ENCODE peak calls at places on chromosome 19, in six cellular contexts. M is effector memory CD4-positive, alpha-beta T cell; V is ovary; B is body of pancreas; G is heart right ventricle; F is small intestine. Y is an unnamed sample.
A peak's percentile ranks its signal among the peaks of the same experiment; 100 is the strongest.

GRCh38 chr19:38433268-38433733 is at the start of gene RYR1:
- DNase-seq in M (no peak), V (no peak), B (peak; percentile 38), G (peak; percentile 27), F (peak; percentile 6), Y (peak; percentile 47)

GRCh38 chr19:34273121-34273845 is 18.9 kb downstream of the GARRE1 start:
- DNase-seq in M (no peak), V (no peak), B (no peak), G (no peak), F (no peak), Y (no peak)

GRCh38 chr19:48341515-48342413 is 16.4 kb downstream of the EMP3 start:
- DNase-seq in M (no peak), V (no peak), B (no peak), G (no peak), F (no peak), Y (no peak)

GRCh38 chr19:2589441-2589840 is 113.1 kb downstream of the GNG7 start:
- DNase-seq in M (no peak), V (no peak), B (no peak), G (no peak), F (no peak), Y (no peak)

GRCh38 chr19:56174086-56174485 is 1.7 kb upstream of the GALP start:
- DNase-seq in M (no peak), V (no peak), B (no peak), G (no peak), F (no peak), Y (no peak)

GRCh38 chr19:53102701-53103140 is 501 bp downstream of the ZNF160 start:
- DNase-seq in M (peak; percentile 4), V (no peak), B (peak; percentile 18), G (peak; percentile 36), F (peak; percentile 30), Y (peak; percentile 34)

GRCh38 chr19:29311391-29311790 is 98.4 kb upstream of the UQCRFS1 start:
- DNase-seq in M (no peak), V (no peak), B (no peak), G (no peak), F (no peak), Y (no peak)

GRCh38 chr19:29845576-29846176 is 33.9 kb downstream of the CCNE1 start:
- DNase-seq in M (peak; percentile 8), V (no peak), B (no peak), G (peak; percentile 11), F (peak; percentile 41), Y (peak; percentile 67)

GRCh38 chr19:29259153-29259552 is 46.2 kb upstream of the UQCRFS1 start:
- DNase-seq in M (no peak), V (no peak), B (no peak), G (no peak), F (no peak), Y (no peak)

GRCh38 chr19:40599331-40600085 is 1.7 kb upstream of the LTBP4 start:
- DNase-seq in M (no peak), V (peak; percentile 57), B (no peak), G (peak; percentile 54), F (no peak), Y (no peak)

GRCh38 chr19:40598918-40599307 is 2.3 kb upstream of the LTBP4 start:
- DNase-seq in M (no peak), V (no peak), B (no peak), G (no peak), F (no peak), Y (no peak)

GRCh38 chr19:40596608-40597328 is 4.4 kb upstream of the LTBP4 start:
- DNase-seq in M (no peak), V (peak; percentile 75), B (peak; percentile 62), G (peak; percentile 52), F (peak; percentile 37), Y (peak; percentile 54)

GRCh38 chr19:40597329-40597838 is 3.8 kb upstream of the LTBP4 start:
- DNase-seq in M (no peak), V (no peak), B (no peak), G (no peak), F (no peak), Y (no peak)

DNA sequence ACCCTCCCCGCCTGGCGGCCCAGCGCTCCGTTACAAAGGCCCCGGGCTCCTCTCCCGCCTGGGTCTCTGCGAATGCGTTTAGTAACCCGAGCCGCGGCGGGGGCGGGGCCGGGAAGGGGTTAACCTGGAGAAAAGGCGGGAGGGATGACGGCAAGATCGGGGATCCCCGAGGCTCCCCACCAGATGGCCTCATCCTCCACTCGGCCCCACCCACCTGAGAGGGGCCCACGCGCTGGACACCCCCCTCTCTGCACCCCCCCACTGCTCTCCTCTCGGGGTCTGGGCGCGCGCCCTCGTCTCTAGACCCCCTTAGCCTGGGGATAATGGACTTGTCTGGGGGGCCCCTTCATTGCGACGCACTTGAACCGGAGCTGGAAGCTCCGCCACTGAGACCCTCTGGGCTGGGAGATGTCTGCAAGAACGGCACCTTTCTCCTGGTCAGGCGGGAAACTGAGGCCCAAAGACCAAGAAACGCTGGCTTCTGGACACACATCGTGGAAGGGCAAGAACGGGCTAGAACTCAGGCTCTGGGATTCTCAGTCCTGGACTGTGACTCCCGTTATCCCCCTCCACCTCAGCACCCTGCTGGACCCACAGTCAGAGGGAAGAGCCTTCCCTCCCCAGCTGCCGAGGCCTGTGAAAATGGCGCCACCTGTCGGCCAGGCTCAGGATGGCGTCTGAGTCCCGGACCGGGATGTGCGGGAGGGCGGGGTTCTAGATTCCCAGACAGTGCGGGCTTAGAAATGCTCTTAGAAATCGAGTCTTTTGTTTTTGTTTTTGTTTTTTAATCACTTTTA is 2.9 kb upstream of the LTBP4 start:
- DNase-seq in M (peak; percentile 66), V (peak; percentile 94), B (peak; percentile 84), G (peak; percentile 90), F (peak; percentile 81), Y (peak; percentile 92)
- H3K4me1 ChIP-seq in M (peaks cover 57% of the 10 kb centered on the region), V (peaks cover 4% of the 10 kb centered on the region), B (peaks cover 53% of the 10 kb centered on the region), G (peaks cover 61% of the 10 kb centered on the region), F (peaks cover 8% of the 10 kb centered on the region), Y (peaks cover 22% of the 10 kb centered on the region)

DNA sequence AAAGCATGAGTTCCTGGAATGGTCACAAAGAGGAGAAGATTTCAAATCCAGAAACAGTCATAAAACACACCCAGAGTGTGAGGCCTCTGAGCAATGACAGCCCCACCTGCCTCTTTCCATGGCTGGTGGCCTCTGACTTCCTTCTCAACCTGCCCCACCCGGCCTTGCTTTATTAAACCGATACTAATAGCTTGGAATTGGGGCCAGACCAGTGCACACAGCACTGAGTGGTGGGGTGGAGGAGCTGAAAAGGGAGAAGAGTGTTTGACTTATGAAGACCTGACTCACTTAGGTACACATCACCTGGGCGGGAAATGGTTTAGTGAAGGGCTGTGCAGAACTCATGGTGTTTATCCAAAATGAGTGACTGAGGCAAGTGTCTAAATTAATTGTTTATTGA is 20.7 kb upstream of the CEACAM6 start:
- DNase-seq in M (no peak), V (no peak), B (no peak), G (no peak), F (peak; percentile 92), Y (peak; percentile 90)
- H3K27ac ChIP-seq in M (no peak overlapping the region), V (no peak overlapping the region), B (no peak overlapping the region), G (no peak overlapping the region), F (peak overlapping the region; percentile 17), Y (peak overlapping the region; percentile 86)

GRCh38 chr19:16088985-16089846 is 12.9 kb downstream of the TPM4 start:
- DNase-seq in M (no peak), V (no peak), B (peak; percentile 55), G (no peak), F (peak; percentile 67), Y (no peak)
- H3K4me1 ChIP-seq in M (peaks cover 21% of the 10 kb centered on the region), V (no peaks in the 10 kb centered on the region), B (peaks cover 39% of the 10 kb centered on the region), G (peaks cover 37% of the 10 kb centered on the region), F (no peaks in the 10 kb centered on the region), Y (peaks cover 30% of the 10 kb centered on the region)

DNA sequence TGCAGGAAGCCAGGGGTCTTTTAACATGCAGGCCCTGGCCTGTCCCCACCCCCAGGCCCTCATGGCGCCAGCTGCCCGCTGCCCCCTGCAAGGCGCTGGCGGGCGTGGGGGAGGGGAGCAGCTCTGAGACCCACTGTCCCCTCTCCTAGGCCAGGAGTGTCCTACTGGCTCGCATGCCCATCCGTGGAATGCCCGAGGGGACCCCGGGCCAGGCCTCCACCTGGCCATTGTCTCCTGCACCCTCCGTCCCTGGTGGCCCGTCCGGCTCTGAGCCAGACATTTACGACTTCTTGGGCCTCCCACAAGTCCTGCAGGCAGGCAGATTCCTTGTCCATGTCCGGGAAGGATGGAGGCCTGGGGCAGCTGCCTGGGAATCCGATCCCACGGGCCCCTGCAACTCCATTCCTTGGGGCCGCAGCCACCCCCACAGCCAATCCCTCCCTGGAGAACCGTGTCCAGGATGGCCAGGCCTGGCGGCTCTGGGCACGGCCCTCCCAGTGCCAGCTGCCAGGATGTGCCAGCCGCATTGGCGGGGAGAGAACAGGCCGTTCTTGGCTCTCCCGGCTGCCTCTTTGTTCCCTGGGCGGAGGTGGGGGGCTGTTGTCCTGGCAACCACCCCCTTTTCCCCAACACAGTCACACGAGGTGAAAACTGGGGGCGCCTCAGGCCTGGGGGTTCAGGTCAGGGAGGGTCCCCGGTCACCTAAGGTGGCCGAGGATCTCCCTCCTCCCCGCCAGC is 10.5 kb upstream of the PLIN3 start:
- DNase-seq in M (no peak), V (no peak), B (peak; percentile 31), G (no peak), F (no peak), Y (no peak)
- H3K27ac ChIP-seq in M (no peak overlapping the region), V (no peak overlapping the region), B (peak overlapping the region; percentile 60), G (peak overlapping the region; percentile 53), F (no peak overlapping the region), Y (no peak overlapping the region)

GRCh38 chr19:17073869-17074627 is 1.2 kb downstream of the HAUS8 start:
- DNase-seq in M (no peak), V (no peak), B (no peak), G (no peak), F (peak; percentile 38), Y (peak; percentile 42)
- H3K4me1 ChIP-seq in M (peaks cover 23% of the 10 kb centered on the region), V (peaks cover 9% of the 10 kb centered on the region), B (peaks cover 25% of the 10 kb centered on the region), G (peaks cover 51% of the 10 kb centered on the region), F (peaks cover 2% of the 10 kb centered on the region), Y (peaks cover 6% of the 10 kb centered on the region)

Y was measured in colonic mucosa.